ENCODE peak calls at places on chromosomes 4 and X, in five cellular contexts. N is T follicular helper cell, B is nucleus accumbens, K is H9, P is fibroblast of lung. M is an unnamed sample.

GRCh38 chr4:68361146-68361589 is 11.3 kb upstream of the YTHDC1 start:
- DNase-seq in P (peak), N (no peak), B (no peak), K (no peak), M (no peak)

GRCh38 chr4:47383829-47384427 is 79.6 kb downstream of the COMMD8 start:
- DNase-seq in P (peak), K (no peak), B (no peak), N (no peak), M (no peak)

GRCh38 chr4:173498023-173498422 is 32.0 kb downstream of the HAND2 start:
- DNase-seq in N (no peak), K (no peak), B (no peak), P (no peak), M (no peak)

GRCh38 chr4:105923507-105924238 is 28.4 kb downstream of the NPNT start:
- DNase-seq in P (peak), N (no peak), K (no peak), B (no peak), M (no peak)

GRCh38 chr4:67909910-67910905 is 26.4 kb upstream of the TMPRSS11D start:
- DNase-seq in K (no peak), B (no peak), P (no peak), N (no peak), M (no peak)

GRCh38 chr4:2408976-2409375 is 9.5 kb downstream of the ZFYVE28 start:
- DNase-seq in N (no peak), K (no peak), P (no peak), B (no peak), M (no peak)

GRCh38 chr4:147772459-147772969 is 40.6 kb downstream of the ARHGAP10 start:
- DNase-seq in N (no peak), B (no peak), P (peak), K (no peak), M (no peak)

GRCh38 chr4:84394386-84394785 is 104.7 kb downstream of the NKX6-1 start:
- DNase-seq in N (no peak), P (peak), B (no peak), K (no peak), M (no peak)

GRCh38 chr4:80313627-80314026 is 21.9 kb upstream of the CFAP299 start:
- DNase-seq in N (no peak), P (no peak), K (no peak), B (no peak), M (no peak)

GRCh38 chr4:102829803-102830202 is 2.5 kb upstream of the UBE2D3 start:
- DNase-seq in P (no peak), K (no peak), N (no peak), B (no peak), M (no peak)

GRCh38 chrX:29926659-29927058 is 288.7 kb upstream of the MAGEB2 start:
- DNase-seq in P (no peak), N (no peak), K (no peak), B (no peak), M (no peak)

GRCh38 chr4:99887837-99888236 is 6.4 kb downstream of the LAMTOR3 start:
- DNase-seq in B (no peak), P (peak), K (no peak), N (no peak), M (no peak)

GRCh38 chr4:159160242-159160641 is 57.4 kb downstream of the RAPGEF2 start:
- DNase-seq in N (no peak), K (no peak), P (no peak), B (no peak), M (no peak)

GRCh38 chr4:75895744-75896314 is 6.4 kb downstream of the PPEF2 start:
- DNase-seq in N (no peak), P (no peak), K (peak), B (no peak), M (peak)

GRCh38 chrX:115533485-115533884 is 27.5 kb upstream of the PLS3 start:
- DNase-seq in P (no peak), B (no peak), K (no peak), N (no peak), M (no peak)

GRCh38 chrX:152989292-152989658 is 4.6 kb downstream of the PNMA5 start:
- DNase-seq in P (no peak), B (no peak), N (no peak), K (no peak), M (no peak)

GRCh38 chr4:27764526-27764837 is 903.8 kb downstream of the STIM2 start:
- DNase-seq in N (no peak), B (no peak), K (no peak), P (no peak), M (no peak)

GRCh38 chrX:13570245-13570573 is 808 bp downstream of the EGFL6 start:
- DNase-seq in K (no peak), N (no peak), B (no peak), P (no peak), M (no peak)

GRCh38 chr4:3792813-3793212 is 26.6 kb downstream of the ADRA2C start:
- DNase-seq in K (peak), N (no peak), B (no peak), P (no peak), M (no peak)

GRCh38 chr4:181909368-181909767 is 333.8 kb upstream of the TENM3 start:
- DNase-seq in K (no peak), B (no peak), P (peak), N (no peak), M (no peak)

GRCh38 chr4:71050809-71051208 is 57.4 kb downstream of the DCK start:
- DNase-seq in K (no peak), B (no peak), N (no peak), P (peak), M (no peak)

GRCh38 chr4:154615211-154615610 is 2.8 kb upstream of the FGG start:
- DNase-seq in B (no peak), P (no peak), K (no peak), N (no peak), M (no peak)

GRCh38 chrX:51825432-51825831 is 68.0 kb upstream of the MAGED1 start:
- DNase-seq in K (no peak), N (no peak), B (no peak), P (no peak), M (no peak)

GRCh38 chrX:130339408-130340222 is at the start of gene SLC25A14:
- DNase-seq in K (peak), B (no peak), P (peak), N (peak), M (peak)

GRCh38 chr4:573122-573892 is 2.8 kb downstream of the TMEM271 start:
- DNase-seq in N (no peak), K (no peak), P (no peak), B (no peak), M (no peak)

GRCh38 chr4:159508917-159509500 is 406.1 kb downstream of the RAPGEF2 start:
- DNase-seq in B (no peak), P (peak), N (no peak), K (no peak), M (no peak)

GRCh38 chr4:7004331-7004730 is 38.8 kb upstream of the TADA2B start:
- DNase-seq in P (peak), K (no peak), B (no peak), N (no peak), M (no peak)

GRCh38 chr4:17687237-17687857 is 72.9 kb downstream of the MED28 start:
- DNase-seq in B (no peak), N (no peak), K (no peak), P (peak), M (peak)

GRCh38 chrX:2264179-2265030 is 236.4 kb downstream of the DHRSX start:
- DNase-seq in K (no peak), N (no peak), B (no peak), P (no peak), M (no peak)

GRCh38 chr4:142512161-142512560 is 333.9 kb downstream of the INPP4B start:
- DNase-seq in B (no peak), K (no peak), N (no peak), P (peak), M (no peak)

GRCh38 chr4:28792917-28793597 is 1927.1 kb upstream of the PCDH7 start:
- DNase-seq in P (no peak), K (no peak), B (no peak), N (no peak), M (no peak)

GRCh38 chr4:145954924-145955339 is 16.3 kb upstream of the ZNF827 start:
- DNase-seq in N (no peak), B (no peak), P (peak), K (no peak), M (no peak)

GRCh38 chr4:102809190-102809589 is 18.2 kb downstream of the UBE2D3 start:
- DNase-seq in P (no peak), N (no peak), K (no peak), B (no peak), M (no peak)

GRCh38 chrX:24877854-24878650 is 137.7 kb downstream of the ARX start:
- DNase-seq in B (no peak), P (peak), K (no peak), N (no peak), M (no peak)

GRCh38 chrX:25175743-25176142 is 160.0 kb upstream of the ARX start:
- DNase-seq in P (no peak), N (no peak), B (no peak), K (no peak), M (no peak)

GRCh38 chrX:106731590-106731989 is 5.1 kb downstream of the RNF128 start:
- DNase-seq in B (no peak), K (no peak), N (no peak), P (no peak), M (no peak)

GRCh38 chrX:21691512-21692018 is 33.4 kb upstream of the KLHL34 start:
- DNase-seq in K (no peak), N (no peak), B (no peak), P (peak), M (no peak)

GRCh38 chrX:147635186-147635585 is 276.5 kb upstream of the FMR1 start:
- DNase-seq in N (no peak), B (no peak), P (no peak), K (no peak), M (no peak)

GRCh38 chr4:1351854-1352633 is 5.0 kb downstream of the UVSSA start:
- DNase-seq in P (peak), N (peak), K (peak), B (no peak), M (peak)